ENCODE peak calls at places on chromosomes 11 and 22, in ten cellular contexts. One of them, this sample, is unnamed.

GRCh38 chr11:125083312-125084056 is 20.4 kb downstream of the SLC37A2 start:
- DNase-seq in endothelial cell of umbilical vein: no peak
- DNase-seq in thoracic aorta: no peak
- DNase-seq in adrenal gland: no peak
- DNase-seq in astrocyte of the cerebellum: no peak
- DNase-seq in fibroblast of pulmonary artery: no peak
- DNase-seq in A549: no peak
- DNase-seq in fibroblast of mammary gland: no peak
- DNase-seq in psoas muscle: no peak
- DNase-seq in transverse colon: no peak
- DNase-seq in this sample: no peak

GRCh38 chr22:46239261-46240048 is 10.6 kb downstream of the CDPF1 start:
- DNase-seq in endothelial cell of umbilical vein: no peak
- DNase-seq in thoracic aorta: no peak
- DNase-seq in adrenal gland: peak
- DNase-seq in astrocyte of the cerebellum: no peak
- DNase-seq in fibroblast of pulmonary artery: no peak
- DNase-seq in A549: no peak
- DNase-seq in fibroblast of mammary gland: no peak
- DNase-seq in psoas muscle: no peak
- DNase-seq in transverse colon: no peak
- DNase-seq in this sample: no peak

GRCh38 chr11:288328-289144 is at the start of gene PGGHG:
- DNase-seq in endothelial cell of umbilical vein: no peak
- DNase-seq in thoracic aorta: no peak
- DNase-seq in adrenal gland: no peak
- DNase-seq in astrocyte of the cerebellum: no peak
- DNase-seq in fibroblast of pulmonary artery: peak
- DNase-seq in A549: peak
- DNase-seq in fibroblast of mammary gland: no peak
- DNase-seq in psoas muscle: peak
- DNase-seq in transverse colon: peak
- DNase-seq in this sample: no peak

GRCh38 chr11:13107544-13108044 is 98.5 kb downstream of the RASSF10 start:
- DNase-seq in endothelial cell of umbilical vein: no peak
- DNase-seq in thoracic aorta: no peak
- DNase-seq in adrenal gland: no peak
- DNase-seq in astrocyte of the cerebellum: no peak
- DNase-seq in fibroblast of pulmonary artery: no peak
- DNase-seq in A549: no peak
- DNase-seq in fibroblast of mammary gland: no peak
- DNase-seq in psoas muscle: no peak
- DNase-seq in transverse colon: no peak
- DNase-seq in this sample: no peak

GRCh38 chr11:31764766-31765165 is 46.4 kb downstream of the PAX6 start:
- DNase-seq in endothelial cell of umbilical vein: no peak
- DNase-seq in thoracic aorta: no peak
- DNase-seq in adrenal gland: no peak
- DNase-seq in astrocyte of the cerebellum: no peak
- DNase-seq in fibroblast of pulmonary artery: no peak
- DNase-seq in A549: no peak
- DNase-seq in fibroblast of mammary gland: no peak
- DNase-seq in psoas muscle: no peak
- DNase-seq in transverse colon: no peak
- DNase-seq in this sample: peak

GRCh38 chr11:71364806-71365205 is 83.4 kb downstream of the DHCR7 start:
- DNase-seq in endothelial cell of umbilical vein: no peak
- DNase-seq in thoracic aorta: no peak
- DNase-seq in adrenal gland: no peak
- DNase-seq in astrocyte of the cerebellum: no peak
- DNase-seq in fibroblast of pulmonary artery: no peak
- DNase-seq in A549: no peak
- DNase-seq in fibroblast of mammary gland: no peak
- DNase-seq in psoas muscle: no peak
- DNase-seq in transverse colon: no peak
- DNase-seq in this sample: no peak

GRCh38 chr11:83681045-83681781 is 395.0 kb upstream of the CCDC90B start:
- DNase-seq in endothelial cell of umbilical vein: no peak
- DNase-seq in thoracic aorta: no peak
- DNase-seq in adrenal gland: no peak
- DNase-seq in astrocyte of the cerebellum: no peak
- DNase-seq in fibroblast of pulmonary artery: peak
- DNase-seq in A549: no peak
- DNase-seq in fibroblast of mammary gland: no peak
- DNase-seq in psoas muscle: no peak
- DNase-seq in transverse colon: no peak
- DNase-seq in this sample: no peak

GRCh38 chr11:36792870-36793541 is 195.0 kb upstream of the RAG2 start:
- DNase-seq in endothelial cell of umbilical vein: no peak
- DNase-seq in thoracic aorta: no peak
- DNase-seq in adrenal gland: no peak
- DNase-seq in astrocyte of the cerebellum: no peak
- DNase-seq in fibroblast of pulmonary artery: no peak
- DNase-seq in A549: no peak
- DNase-seq in fibroblast of mammary gland: no peak
- DNase-seq in psoas muscle: no peak
- DNase-seq in transverse colon: no peak
- DNase-seq in this sample: no peak

GRCh38 chr11:1660025-1660867 is 30.7 kb downstream of the KRTAP5-5 start:
- DNase-seq in endothelial cell of umbilical vein: no peak
- DNase-seq in thoracic aorta: no peak
- DNase-seq in adrenal gland: peak
- DNase-seq in astrocyte of the cerebellum: no peak
- DNase-seq in fibroblast of pulmonary artery: no peak
- DNase-seq in A549: no peak
- DNase-seq in fibroblast of mammary gland: no peak
- DNase-seq in psoas muscle: no peak
- DNase-seq in transverse colon: no peak
- DNase-seq in this sample: no peak

GRCh38 chr11:130580372-130580771 is 131.9 kb downstream of the ADAMTS15 start:
- DNase-seq in endothelial cell of umbilical vein: peak
- DNase-seq in thoracic aorta: no peak
- DNase-seq in adrenal gland: no peak
- DNase-seq in astrocyte of the cerebellum: peak
- DNase-seq in fibroblast of pulmonary artery: peak
- DNase-seq in A549: peak
- DNase-seq in fibroblast of mammary gland: peak
- DNase-seq in psoas muscle: no peak
- DNase-seq in transverse colon: no peak
- DNase-seq in this sample: no peak

GRCh38 chr22:17266261-17266971 is 47.2 kb upstream of the ADA2 start:
- DNase-seq in endothelial cell of umbilical vein: no peak
- DNase-seq in thoracic aorta: no peak
- DNase-seq in adrenal gland: no peak
- DNase-seq in astrocyte of the cerebellum: no peak
- DNase-seq in fibroblast of pulmonary artery: no peak
- DNase-seq in A549: no peak
- DNase-seq in fibroblast of mammary gland: no peak
- DNase-seq in psoas muscle: peak
- DNase-seq in transverse colon: peak
- DNase-seq in this sample: no peak
- H3K4me3 ChIP-seq in endothelial cell of umbilical vein: no peak
- H3K4me3 ChIP-seq in thoracic aorta: no peak
- H3K4me3 ChIP-seq in adrenal gland: no peak
- H3K4me3 ChIP-seq in astrocyte of the cerebellum: no peak
- H3K4me3 ChIP-seq in fibroblast of pulmonary artery: no peak
- H3K4me3 ChIP-seq in A549: no peak
- H3K4me3 ChIP-seq in fibroblast of mammary gland: no peak
- H3K4me3 ChIP-seq in psoas muscle: no peak
- H3K4me3 ChIP-seq in transverse colon: no peak
- H3K4me3 ChIP-seq in this sample: no peak

GRCh38 chr11:98793276-98793675 is 227.5 kb upstream of the CNTN5 start:
- DNase-seq in endothelial cell of umbilical vein: no peak
- DNase-seq in thoracic aorta: no peak
- DNase-seq in adrenal gland: no peak
- DNase-seq in astrocyte of the cerebellum: no peak
- DNase-seq in fibroblast of pulmonary artery: no peak
- DNase-seq in A549: no peak
- DNase-seq in fibroblast of mammary gland: no peak
- DNase-seq in psoas muscle: no peak
- DNase-seq in transverse colon: no peak
- DNase-seq in this sample: no peak
- TF ChIP-seq CTCF in endothelial cell of umbilical vein: no peak
- TF ChIP-seq CTCF in thoracic aorta: no peak
- TF ChIP-seq CTCF in adrenal gland: no peak
- TF ChIP-seq CTCF in astrocyte of the cerebellum: no peak
- TF ChIP-seq CTCF in fibroblast of pulmonary artery: no peak
- TF ChIP-seq CTCF in A549: no peak
- TF ChIP-seq CTCF in fibroblast of mammary gland: no peak
- TF ChIP-seq CTCF in psoas muscle: no peak
- TF ChIP-seq CTCF in transverse colon: no peak
- TF ChIP-seq CTCF in this sample: no peak

GRCh38 chr11:66068923-66069714 is 953 bp upstream of the PACS1 start:
- DNase-seq in endothelial cell of umbilical vein: peak
- DNase-seq in thoracic aorta: peak
- DNase-seq in adrenal gland: peak
- DNase-seq in astrocyte of the cerebellum: no peak
- DNase-seq in fibroblast of pulmonary artery: peak
- DNase-seq in A549: peak
- DNase-seq in fibroblast of mammary gland: peak
- DNase-seq in psoas muscle: no peak
- DNase-seq in transverse colon: peak
- DNase-seq in this sample: peak
- H3K4me3 ChIP-seq in endothelial cell of umbilical vein: no peak
- H3K4me3 ChIP-seq in thoracic aorta: peak
- H3K4me3 ChIP-seq in adrenal gland: peak
- H3K4me3 ChIP-seq in astrocyte of the cerebellum: peak
- H3K4me3 ChIP-seq in fibroblast of pulmonary artery: peak
- H3K4me3 ChIP-seq in A549: peak
- H3K4me3 ChIP-seq in fibroblast of mammary gland: peak
- H3K4me3 ChIP-seq in psoas muscle: peak
- H3K4me3 ChIP-seq in transverse colon: peak
- H3K4me3 ChIP-seq in this sample: peak

DNA sequence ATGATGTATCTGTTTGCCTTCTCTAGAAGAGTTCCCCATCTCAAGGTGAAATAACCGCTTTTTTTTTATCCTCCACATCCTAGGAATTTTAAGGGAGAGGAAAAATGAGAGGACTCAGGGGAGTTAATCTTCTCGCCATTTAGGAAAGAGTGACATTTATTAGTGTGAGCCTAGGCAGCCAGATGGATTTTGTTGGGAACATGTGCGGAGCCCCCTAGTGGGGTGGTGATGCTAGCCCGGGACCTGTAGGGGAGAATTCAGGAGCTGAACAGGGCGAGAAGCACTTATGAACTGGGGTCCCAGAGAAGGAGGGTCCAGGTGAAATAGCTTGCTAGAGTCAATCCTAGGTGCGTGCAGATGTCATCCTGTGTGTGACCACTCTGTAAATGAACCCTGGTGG is 10.7 kb downstream of the IL17RA start:
- DNase-seq in endothelial cell of umbilical vein: no peak
- DNase-seq in thoracic aorta: no peak
- DNase-seq in adrenal gland: peak
- DNase-seq in astrocyte of the cerebellum: no peak
- DNase-seq in fibroblast of pulmonary artery: no peak
- DNase-seq in A549: no peak
- DNase-seq in fibroblast of mammary gland: no peak
- DNase-seq in psoas muscle: no peak
- DNase-seq in transverse colon: no peak
- DNase-seq in this sample: no peak
- TF ChIP-seq CTCF in endothelial cell of umbilical vein: peak
- TF ChIP-seq CTCF in thoracic aorta: no peak
- TF ChIP-seq CTCF in adrenal gland: no peak
- TF ChIP-seq CTCF in astrocyte of the cerebellum: peak
- TF ChIP-seq CTCF in fibroblast of pulmonary artery: peak
- TF ChIP-seq CTCF in A549: no peak
- TF ChIP-seq CTCF in fibroblast of mammary gland: peak
- TF ChIP-seq CTCF in psoas muscle: no peak
- TF ChIP-seq CTCF in transverse colon: no peak
- TF ChIP-seq CTCF in this sample: peak

GRCh38 chr22:35219012-35219411 is 38.3 kb upstream of the HMGXB4 start:
- DNase-seq in endothelial cell of umbilical vein: no peak
- DNase-seq in thoracic aorta: no peak
- DNase-seq in adrenal gland: no peak
- DNase-seq in astrocyte of the cerebellum: no peak
- DNase-seq in fibroblast of pulmonary artery: peak
- DNase-seq in A549: peak
- DNase-seq in fibroblast of mammary gland: peak
- DNase-seq in psoas muscle: no peak
- DNase-seq in transverse colon: no peak
- DNase-seq in this sample: no peak

GRCh38 chr22:35217541-35217940 is 39.8 kb upstream of the HMGXB4 start:
- DNase-seq in endothelial cell of umbilical vein: no peak
- DNase-seq in thoracic aorta: no peak
- DNase-seq in adrenal gland: no peak
- DNase-seq in astrocyte of the cerebellum: no peak
- DNase-seq in fibroblast of pulmonary artery: no peak
- DNase-seq in A549: no peak
- DNase-seq in fibroblast of mammary gland: no peak
- DNase-seq in psoas muscle: no peak
- DNase-seq in transverse colon: no peak
- DNase-seq in this sample: no peak

GRCh38 chr22:35220221-35220620 is 37.1 kb upstream of the HMGXB4 start:
- DNase-seq in endothelial cell of umbilical vein: no peak
- DNase-seq in thoracic aorta: no peak
- DNase-seq in adrenal gland: no peak
- DNase-seq in astrocyte of the cerebellum: no peak
- DNase-seq in fibroblast of pulmonary artery: no peak
- DNase-seq in A549: no peak
- DNase-seq in fibroblast of mammary gland: no peak
- DNase-seq in psoas muscle: no peak
- DNase-seq in transverse colon: no peak
- DNase-seq in this sample: no peak

GRCh38 chr22:35215993-35216392 is 41.3 kb upstream of the HMGXB4 start:
- DNase-seq in endothelial cell of umbilical vein: no peak
- DNase-seq in thoracic aorta: no peak
- DNase-seq in adrenal gland: no peak
- DNase-seq in astrocyte of the cerebellum: no peak
- DNase-seq in fibroblast of pulmonary artery: no peak
- DNase-seq in A549: no peak
- DNase-seq in fibroblast of mammary gland: no peak
- DNase-seq in psoas muscle: no peak
- DNase-seq in transverse colon: no peak
- DNase-seq in this sample: no peak

GRCh38 chr22:35218079-35218478 is 39.2 kb upstream of the HMGXB4 start:
- DNase-seq in endothelial cell of umbilical vein: no peak
- DNase-seq in thoracic aorta: no peak
- DNase-seq in adrenal gland: no peak
- DNase-seq in astrocyte of the cerebellum: no peak
- DNase-seq in fibroblast of pulmonary artery: no peak
- DNase-seq in A549: no peak
- DNase-seq in fibroblast of mammary gland: peak
- DNase-seq in psoas muscle: no peak
- DNase-seq in transverse colon: no peak
- DNase-seq in this sample: no peak
- H3K4me3 ChIP-seq in endothelial cell of umbilical vein: no peak
- H3K4me3 ChIP-seq in thoracic aorta: no peak
- H3K4me3 ChIP-seq in adrenal gland: no peak
- H3K4me3 ChIP-seq in astrocyte of the cerebellum: no peak
- H3K4me3 ChIP-seq in fibroblast of pulmonary artery: no peak
- H3K4me3 ChIP-seq in A549: no peak
- H3K4me3 ChIP-seq in fibroblast of mammary gland: no peak
- H3K4me3 ChIP-seq in psoas muscle: no peak
- H3K4me3 ChIP-seq in transverse colon: no peak
- H3K4me3 ChIP-seq in this sample: no peak